ENCODE peak calls at places on chromosomes 7 and 10, in seven cellular contexts. C, Q, T, E, O, G and Y are unnamed samples.

GRCh38 chr7:24717247-24717622 is 40.0 kb downstream of the GSDME start:
- DNase-seq in C (no peak), Q (no peak), T (no peak), E (no peak), O (no peak), G (no peak), Y (no peak)

GRCh38 chr7:69780377-69780776 is 182.1 kb downstream of the AUTS2 start:
- DNase-seq in C (no peak), Q (no peak), T (no peak), E (no peak), O (no peak), G (no peak), Y (no peak)

GRCh38 chr10:77661674-77662073 is 24.1 kb upstream of the KCNMA1 start:
- DNase-seq in C (no peak), Q (no peak), T (no peak), E (no peak), O (no peak), G (no peak), Y (no peak)

GRCh38 chr10:6233725-6234277 is 31.1 kb downstream of the PFKFB3 start:
- DNase-seq in C (no peak), Q (peak; percentile 80), T (no peak), E (no peak), O (no peak), G (no peak), Y (no peak)

GRCh38 chr7:18320971-18321567 is 174.5 kb upstream of the HDAC9 start:
- DNase-seq in C (peak; percentile 1), Q (no peak), T (no peak), E (peak; percentile 74), O (no peak), G (no peak), Y (no peak)

GRCh38 chr7:31508823-31509222 is 5.1 kb upstream of the ITPRID1 start:
- DNase-seq in C (no peak), Q (no peak), T (no peak), E (no peak), O (no peak), G (no peak), Y (no peak)

GRCh38 chr7:25006225-25006624 is 26.2 kb upstream of the OSBPL3 start:
- DNase-seq in C (no peak), Q (no peak), T (no peak), E (no peak), O (no peak), G (no peak), Y (no peak)

GRCh38 chr7:98283127-98283886 is 1.8 kb downstream of the BRI3 start:
- DNase-seq in C (no peak), Q (peak; percentile 86), T (no peak), E (peak; percentile 63), O (no peak), G (peak; percentile 19), Y (peak; percentile 71)

GRCh38 chr7:134514663-134515062 is 12.7 kb upstream of the AKR1B10 start:
- DNase-seq in C (peak; percentile 35), Q (no peak), T (peak; percentile 7), E (peak; percentile 90), O (no peak), G (no peak), Y (no peak)